ENCODE peak calls at places on chromosomes 1 and 21, in ten cellular contexts. G is fibroblast of lung; K is aorta; X is stimulated activated CD8-positive, alpha-beta memory T cell treated with anti-CD3 and anti-CD28 coated beads, Interleukin-12 subunit alpha, Interleukin-12 subunit beta, amount 100 ng/mL, for 4 hours; Z is GM12864; P is AG04450; N is hippocampal formation; H is HT-29; E is amniotic epithelial cell; B is activated CD8-positive, alpha-beta memory T cell treated with anti-CD3 and anti-CD28 coated beads, Interleukin-2, amount 50 U/mL, for 4 hours. A is an unnamed sample.

GRCh38 chr1:82829527-82829926 is 1028.8 kb downstream of the ADGRL2 start:
- DNase-seq in G (no peak), K (no peak), X (no peak), Z (no peak), P (no peak), N (no peak), H (no peak), E (no peak), B (no peak), A (no peak)

GRCh38 chr1:53470155-53470554 is 11.0 kb downstream of the DMRTB1 start:
- DNase-seq in G (peak), K (peak), X (no peak), Z (no peak), P (peak), N (peak), H (peak), E (peak), B (no peak), A (no peak)

GRCh38 chr1:8602471-8603219 is 214.8 kb downstream of the RERE start:
- DNase-seq in G (no peak), K (no peak), X (no peak), Z (no peak), P (no peak), N (no peak), H (no peak), E (no peak), B (no peak), A (no peak)

GRCh38 chr1:29624747-29625420 is 388.6 kb downstream of the PTPRU start:
- DNase-seq in G (no peak), K (no peak), X (no peak), Z (no peak), P (no peak), N (no peak), H (no peak), E (no peak), B (no peak), A (no peak)

GRCh38 chr1:28456078-28456477 is 49.8 kb upstream of the RCC1 start:
- DNase-seq in G (peak), K (no peak), X (no peak), Z (peak), P (peak), N (no peak), H (no peak), E (peak), B (no peak), A (no peak)

GRCh38 chr1:181097242-181097641 is 8.7 kb downstream of the IER5 start:
- DNase-seq in G (no peak), K (no peak), X (no peak), Z (no peak), P (no peak), N (no peak), H (no peak), E (peak), B (no peak), A (no peak)

GRCh38 chr1:151237678-151238466 is 16.7 kb upstream of the PSMD4 start:
- DNase-seq in G (no peak), K (no peak), X (no peak), Z (peak), P (no peak), N (no peak), H (no peak), E (no peak), B (no peak), A (no peak)

GRCh38 chr1:240999826-241000225 is 357.2 kb downstream of the RGS7 start:
- DNase-seq in G (no peak), K (no peak), X (no peak), Z (no peak), P (no peak), N (no peak), H (no peak), E (no peak), B (no peak), A (no peak)

GRCh38 chr1:245687636-245688535 is 533.1 kb downstream of the KIF26B start:
- DNase-seq in G (peak), K (no peak), X (no peak), Z (no peak), P (no peak), N (no peak), H (no peak), E (no peak), B (no peak), A (no peak)

GRCh38 chr1:196738730-196739129 is 35.9 kb upstream of the CFHR3 start:
- DNase-seq in G (no peak), K (no peak), X (no peak), Z (no peak), P (no peak), N (no peak), H (no peak), E (no peak), B (no peak), A (no peak)

GRCh38 chr1:198893763-198894444 is 255.1 kb downstream of the PTPRC start:
- DNase-seq in G (no peak), K (no peak), X (no peak), Z (no peak), P (no peak), N (no peak), H (no peak), E (no peak), B (no peak), A (no peak)

GRCh38 chr21:36260030-36260787 is 59.8 kb upstream of the MORC3 start:
- DNase-seq in G (peak), K (no peak), X (no peak), Z (no peak), P (peak), N (no peak), H (peak), E (peak), B (peak), A (peak)

GRCh38 chr1:176717052-176717754 is 254.2 kb downstream of the PAPPA2 start:
- DNase-seq in G (no peak), K (no peak), X (no peak), Z (no peak), P (no peak), N (no peak), H (no peak), E (no peak), B (no peak), A (no peak)

GRCh38 chr1:180639871-180640270 is 8.0 kb downstream of the XPR1 start:
- DNase-seq in G (no peak), K (no peak), X (no peak), Z (no peak), P (no peak), N (no peak), H (no peak), E (no peak), B (no peak), A (no peak)

GRCh38 chr1:209398330-209398991 is 185.1 kb upstream of the CAMK1G start:
- DNase-seq in G (peak), K (peak), X (no peak), Z (no peak), P (peak), N (peak), H (no peak), E (peak), B (no peak), A (no peak)

GRCh38 chr21:45574081-45574501 is 31.9 kb upstream of the SLC19A1 start:
- DNase-seq in G (no peak), K (no peak), X (no peak), Z (no peak), P (no peak), N (no peak), H (no peak), E (no peak), B (no peak), A (no peak)

GRCh38 chr1:71561729-71562128 is 480.9 kb upstream of the ZRANB2 start:
- DNase-seq in G (peak), K (no peak), X (no peak), Z (no peak), P (peak), N (no peak), H (no peak), E (peak), B (no peak), A (no peak)

GRCh38 chr1:31483012-31483946 is 70.3 kb downstream of the SERINC2 start:
- DNase-seq in G (peak), K (peak), X (no peak), Z (no peak), P (peak), N (peak), H (peak), E (peak), B (no peak), A (peak)

GRCh38 chr1:113538225-113538624 is 147.9 kb downstream of the MAGI3 start:
- DNase-seq in G (no peak), K (no peak), X (no peak), Z (no peak), P (no peak), N (no peak), H (no peak), E (no peak), B (no peak), A (no peak)

GRCh38 chr1:121452484-121452883 is 267.7 kb downstream of the SRGAP2C start:
- DNase-seq in G (no peak), K (no peak), X (no peak), Z (no peak), P (no peak), N (no peak), H (no peak), E (no peak), B (no peak), A (no peak)

GRCh38 chr1:182169203-182169602 is 107.7 kb upstream of the ZNF648 start:
- DNase-seq in G (no peak), K (peak), X (no peak), Z (no peak), P (no peak), N (no peak), H (no peak), E (no peak), B (no peak), A (no peak)

GRCh38 chr1:59520759-59521442 is 224.0 kb downstream of the FGGY start:
- DNase-seq in G (peak), K (peak), X (no peak), Z (no peak), P (peak), N (no peak), H (no peak), E (peak), B (no peak), A (no peak)

GRCh38 chr21:44702973-44703730 is 6.2 kb downstream of the KRTAP10-12 start:
- DNase-seq in G (no peak), K (no peak), X (no peak), Z (no peak), P (no peak), N (no peak), H (no peak), E (no peak), B (no peak), A (no peak)

GRCh38 chr1:51295926-51296325 is 34.4 kb downstream of the TTC39A start:
- DNase-seq in G (no peak), K (no peak), X (no peak), Z (no peak), P (no peak), N (no peak), H (no peak), E (no peak), B (no peak), A (no peak)

GRCh38 chr1:53410691-53411090 is 48.5 kb upstream of the DMRTB1 start:
- DNase-seq in G (no peak), K (no peak), X (no peak), Z (no peak), P (no peak), N (no peak), H (no peak), E (no peak), B (no peak), A (no peak)

GRCh38 chr21:27164208-27165172 is 197.6 kb upstream of the ADAMTS5 start:
- DNase-seq in G (no peak), K (no peak), X (no peak), Z (no peak), P (no peak), N (no peak), H (no peak), E (no peak), B (no peak), A (no peak)

GRCh38 chr1:10271090-10271489 is 60.7 kb downstream of the KIF1B start:
- DNase-seq in G (no peak), K (no peak), X (no peak), Z (no peak), P (no peak), N (no peak), H (no peak), E (no peak), B (no peak), A (no peak)

GRCh38 chr1:57945045-57945444 is 521.2 kb upstream of the DAB1 start:
- DNase-seq in G (no peak), K (no peak), X (no peak), Z (no peak), P (no peak), N (no peak), H (no peak), E (no peak), B (no peak), A (no peak)

GRCh38 chr1:226489718-226490440 is 58.7 kb upstream of the STUM start:
- DNase-seq in G (no peak), K (no peak), X (no peak), Z (no peak), P (no peak), N (no peak), H (no peak), E (no peak), B (no peak), A (no peak)

GRCh38 chr1:147812799-147813198 is 52.4 kb upstream of the GJA5 start:
- DNase-seq in G (no peak), K (no peak), X (no peak), Z (no peak), P (no peak), N (no peak), H (no peak), E (no peak), B (no peak), A (no peak)

GRCh38 chr1:37533317-37534093 is 18.9 kb upstream of the MEAF6 start:
- DNase-seq in G (no peak), K (no peak), X (no peak), Z (no peak), P (no peak), N (no peak), H (no peak), E (no peak), B (no peak), A (no peak)

GRCh38 chr1:36323636-36324321 is at the start of gene EVA1B:
- DNase-seq in G (peak), K (peak), X (no peak), Z (no peak), P (no peak), N (peak), H (peak), E (peak), B (no peak), A (no peak)

GRCh38 chr1:115179397-115179835 is 90.1 kb upstream of the TSPAN2 start:
- DNase-seq in G (peak), K (peak), X (no peak), Z (no peak), P (peak), N (no peak), H (no peak), E (peak), B (no peak), A (no peak)